ENCODE peak calls at places on chromosomes 4 and X, in five cellular contexts. E, A, G, X and V are unnamed samples.

GRCh38 chrX:147351644-147352043 is 537.1 kb upstream of the CXorf51A start:
- DNase-seq in E (no peak), A (no peak), G (no peak), X (no peak), V (no peak)

GRCh38 chr4:171813195-171813955 is at the start of gene GALNTL6:
- DNase-seq in E (peak; percentile 33), A (no peak), G (peak; percentile 53), X (no peak), V (no peak)

GRCh38 chr4:188971125-188971524 is 831.9 kb downstream of the TRIML1 start:
- DNase-seq in E (no peak), A (no peak), G (no peak), X (peak; percentile 33), V (no peak)

GRCh38 chr4:97841512-97841911 is 301.8 kb downstream of the STPG2 start:
- DNase-seq in E (no peak), A (no peak), G (no peak), X (no peak), V (no peak)

GRCh38 chr4:8176547-8177399 is 18.2 kb upstream of the ABLIM2 start:
- DNase-seq in E (peak; percentile 67), A (peak; percentile 74), G (no peak), X (peak; percentile 46), V (peak; percentile 56)

GRCh38 chr4:6507345-6507744 is 34.9 kb upstream of the PPP2R2C start:
- DNase-seq in E (no peak), A (no peak), G (no peak), X (no peak), V (no peak)

GRCh38 chr4:83875437-83875836 is 339.5 kb downstream of the GPAT3 start:
- DNase-seq in E (no peak), A (no peak), G (no peak), X (no peak), V (no peak)

GRCh38 chrX:78659955-78660354 is 827 bp upstream of the RTL3 start:
- DNase-seq in E (no peak), A (no peak), G (no peak), X (no peak), V (no peak)

GRCh38 chr4:107034091-107034698 is 1.9 kb downstream of the DKK2 start:
- DNase-seq in E (peak; percentile 70), A (peak; percentile 40), G (peak; percentile 42), X (no peak), V (no peak)

GRCh38 chr4:182143822-182144620 is 99.2 kb upstream of the TENM3 start:
- DNase-seq in E (peak; percentile 58), A (no peak), G (no peak), X (peak; percentile 80), V (no peak)

GRCh38 chrX:104284407-104285000 is 29.8 kb upstream of the ESX1 start:
- DNase-seq in E (no peak), A (no peak), G (no peak), X (peak; percentile 46), V (no peak)

GRCh38 chr4:126697748-126698147 is 935.0 kb upstream of the INTU start:
- DNase-seq in E (no peak), A (peak; percentile 88), G (no peak), X (peak; percentile 49), V (no peak)

GRCh38 chrX:107878106-107878505 is 52.4 kb downstream of the MID2 start:
- DNase-seq in E (no peak), A (peak; percentile 47), G (no peak), X (no peak), V (no peak)

GRCh38 chrX:78024349-78025108 is 55.1 kb upstream of the PGAM4 start:
- DNase-seq in E (peak; percentile 2), A (peak; percentile 49), G (no peak), X (peak; percentile 70), V (peak; percentile 55)

GRCh38 chrX:78493180-78493579 is 165.8 kb upstream of the CYSLTR1 start:
- DNase-seq in E (no peak), A (no peak), G (no peak), X (no peak), V (no peak)

GRCh38 chr4:117010695-117011094 is 74.7 kb downstream of the TRAM1L1 start:
- DNase-seq in E (no peak), A (no peak), G (no peak), X (peak; percentile 32), V (no peak)

GRCh38 chr4:2787230-2788100 is 5.4 kb upstream of the SH3BP2 start:
- DNase-seq in E (no peak), A (no peak), G (no peak), X (no peak), V (peak; percentile 50)

GRCh38 chr4:94228488-94229216 is 21.0 kb downstream of the SMARCAD1 start:
- DNase-seq in E (no peak), A (no peak), G (no peak), X (no peak), V (no peak)

GRCh38 chr4:6840062-6840976 is 57.8 kb downstream of the KIAA0232 start:
- DNase-seq in E (no peak), A (no peak), G (no peak), X (peak; percentile 4), V (no peak)

GRCh38 chr4:123397276-123398150 is 918 bp downstream of the SPRY1 start:
- DNase-seq in E (peak; percentile 67), A (peak; percentile 72), G (no peak), X (peak; percentile 13), V (peak; percentile 41)

GRCh38 chr4:103032575-103032974 is 13.1 kb upstream of the SLC9B1 start:
- DNase-seq in E (peak; percentile 29), A (peak; percentile 35), G (no peak), X (peak; percentile 39), V (no peak)

GRCh38 chrX:72094894-72095293 is 36.8 kb downstream of the RTL5 start:
- DNase-seq in E (peak; percentile 54), A (peak; percentile 86), G (no peak), X (no peak), V (peak; percentile 86)

GRCh38 chr4:11487139-11487538 is 58.4 kb upstream of the HS3ST1 start:
- DNase-seq in E (no peak), A (no peak), G (no peak), X (no peak), V (peak; percentile 22)

GRCh38 chrX:108199691-108200090 is 108.1 kb downstream of the ATG4A start:
- DNase-seq in E (peak; percentile 28), A (peak; percentile 48), G (no peak), X (peak; percentile 8), V (peak; percentile 2)

GRCh38 chr4:84218002-84218401 is 281.1 kb downstream of the NKX6-1 start:
- DNase-seq in E (no peak), A (no peak), G (no peak), X (peak; percentile 13), V (no peak)

GRCh38 chr4:55136634-55137033 is 11.2 kb upstream of the KDR start:
- DNase-seq in E (no peak), A (no peak), G (no peak), X (no peak), V (no peak)

GRCh38 chr4:134624365-134624764 is 422.8 kb upstream of the PABPC4L start:
- DNase-seq in E (no peak), A (no peak), G (no peak), X (no peak), V (no peak)

GRCh38 chrX:44032479-44032878 is 59.3 kb upstream of the NDP start:
- DNase-seq in E (no peak), A (no peak), G (no peak), X (no peak), V (no peak)

GRCh38 chr4:7193040-7193958 is 961 bp downstream of the SORCS2 start:
- DNase-seq in E (no peak), A (no peak), G (no peak), X (no peak), V (no peak)

GRCh38 chr4:163473576-163473975 is at the start of gene TKTL2:
- DNase-seq in E (no peak), A (no peak), G (no peak), X (no peak), V (no peak)

GRCh38 chr4:143768007-143768591 is 67.6 kb upstream of the FREM3 start:
- DNase-seq in E (no peak), A (peak; percentile 90), G (no peak), X (peak; percentile 84), V (no peak)

GRCh38 chrX:111928457-111928856 is 52.5 kb downstream of the TRPC5OS start:
- DNase-seq in E (no peak), A (no peak), G (no peak), X (no peak), V (no peak)

GRCh38 chr4:134326866-134327265 is 125.3 kb upstream of the PABPC4L start:
- DNase-seq in E (no peak), A (no peak), G (no peak), X (no peak), V (no peak)

GRCh38 chr4:2961411-2962098 is 1.7 kb downstream of the NOP14 start:
- DNase-seq in E (peak; percentile 31), A (no peak), G (no peak), X (no peak), V (peak; percentile 27)

GRCh38 chrX:72662020-72662747 is 51.9 kb downstream of the PHKA1 start:
- DNase-seq in E (no peak), A (no peak), G (no peak), X (no peak), V (no peak)

GRCh38 chrX:130975947-130976346 is 72.9 kb upstream of the ENOX2 start:
- DNase-seq in E (peak; percentile 28), A (peak; percentile 48), G (no peak), X (peak; percentile 52), V (peak; percentile 13)

GRCh38 chrX:41475611-41476241 is 28.6 kb downstream of the NYX start:
- DNase-seq in E (no peak), A (no peak), G (no peak), X (no peak), V (no peak)

GRCh38 chr4:2472187-2472586 is 3.3 kb downstream of the RNF4 start:
- DNase-seq in E (no peak), A (no peak), G (no peak), X (no peak), V (no peak)

GRCh38 chrX:54540289-54540688 is 10.3 kb downstream of the GNL3L start:
- DNase-seq in E (no peak), A (peak; percentile 49), G (no peak), X (peak; percentile 1), V (no peak)

GRCh38 chr4:94582517-94582916 is 130.8 kb downstream of the PDLIM5 start:
- DNase-seq in E (no peak), A (no peak), G (no peak), X (no peak), V (no peak)